ENCODE peak calls at places on chromosomes 4 and X, in four cellular contexts. A, Y, G and H are unnamed samples.

GRCh38 chr4:159946983-159947645 is 844.2 kb downstream of the RAPGEF2 start:
- DNase-seq in A (no peak), G (no peak), Y (no peak), H (no peak)

GRCh38 chr4:94889523-94889922 is 131.8 kb downstream of the BMPR1B start:
- DNase-seq in G (no peak), Y (no peak), A (no peak), H (no peak)

GRCh38 chr4:185958094-185958493 is 110.9 kb upstream of the TLR3 start:
- DNase-seq in Y (no peak), A (no peak), G (no peak), H (no peak)

GRCh38 chrX:48789366-48790220 is 3.2 kb downstream of the GATA1 start:
- DNase-seq in Y (no peak), G (no peak), A (no peak), H (no peak)

GRCh38 chr4:2843909-2844584 is 403 bp downstream of the ADD1 start:
- DNase-seq in G (peak; percentile 45), A (peak; percentile 58), Y (peak; percentile 51), H (peak; percentile 41)

GRCh38 chrX:16978193-16978984 is 31.9 kb downstream of the REPS2 start:
- DNase-seq in A (peak; percentile 27), G (no peak), Y (no peak), H (peak; percentile 28)

GRCh38 chr4:3766791-3767561 is 791 bp downstream of the ADRA2C start:
- DNase-seq in Y (no peak), G (peak; percentile 55), A (no peak), H (peak; percentile 81)

GRCh38 chrX:3518870-3519269 is 172.4 kb upstream of the MXRA5 start:
- DNase-seq in A (peak; percentile 13), Y (peak; percentile 35), G (peak; percentile 39), H (no peak)

GRCh38 chr4:37471971-37472370 is 214.2 kb downstream of the RELL1 start:
- DNase-seq in G (no peak), Y (no peak), A (no peak), H (no peak)

GRCh38 chrX:7144126-7144525 is 3.4 kb upstream of the STS start:
- DNase-seq in A (no peak), G (no peak), Y (no peak), H (no peak)

GRCh38 chrX:70139736-70140135 is 6.5 kb downstream of the IGBP1 start:
- DNase-seq in Y (no peak), G (no peak), A (no peak), H (no peak)

GRCh38 chr4:45172636-45173035 is 446.3 kb upstream of the GNPDA2 start:
- DNase-seq in A (no peak), Y (no peak), G (no peak), H (no peak)

GRCh38 chr4:25110653-25111329 is 49.5 kb downstream of the SEPSECS start:
- DNase-seq in Y (no peak), G (no peak), A (no peak), H (no peak)

GRCh38 chr4:24642941-24643628 is 58.7 kb upstream of the DHX15 start:
- DNase-seq in G (no peak), Y (no peak), A (no peak), H (no peak)

GRCh38 chr4:6672131-6672530 is 21.5 kb upstream of the S100P start:
- DNase-seq in A (no peak), G (no peak), Y (no peak), H (no peak)

GRCh38 chr4:103118171-103118570 is 18.5 kb upstream of the BDH2 start:
- DNase-seq in G (no peak), A (no peak), Y (no peak), H (no peak)

GRCh38 chrX:125202486-125203378 is 116.9 kb upstream of the TEX13C start:
- DNase-seq in G (no peak), Y (no peak), A (no peak), H (no peak)

GRCh38 chr4:96776922-96777510 is 937.1 kb downstream of the PDHA2 start:
- DNase-seq in A (no peak), Y (no peak), G (no peak), H (no peak)

GRCh38 chr4:7705602-7706001 is 234.1 kb downstream of the AFAP1 start:
- DNase-seq in A (no peak), G (no peak), Y (no peak), H (no peak)

GRCh38 chrX:68536884-68537283 is 38.0 kb downstream of the YIPF6 start:
- DNase-seq in G (no peak), A (no peak), Y (no peak), H (no peak)

GRCh38 chr4:33073811-33074210 is 2353.6 kb downstream of the PCDH7 start:
- DNase-seq in A (no peak), Y (no peak), G (no peak), H (no peak)

GRCh38 chr4:76630748-76631147 is 195.7 kb downstream of the SHROOM3 start:
- DNase-seq in Y (no peak), G (no peak), A (no peak), H (no peak)

GRCh38 chr4:139651282-139652194 is 14.1 kb upstream of the MGST2 start:
- DNase-seq in Y (peak; percentile 86), A (peak; percentile 94), G (peak; percentile 90), H (peak; percentile 54)

GRCh38 chr4:148216866-148217814 is 225.1 kb downstream of the NR3C2 start:
- DNase-seq in A (no peak), Y (no peak), G (no peak), H (no peak)

GRCh38 chrX:138885886-138886285 is 174.4 kb upstream of the FGF13 start:
- DNase-seq in G (no peak), Y (no peak), A (no peak), H (no peak)

GRCh38 chrX:81206471-81206870 is 4.6 kb downstream of the SH3BGRL start:
- DNase-seq in A (no peak), G (no peak), Y (no peak), H (no peak)

GRCh38 chr4:89166971-89167475 is 55.7 kb downstream of the TIGD2 start:
- DNase-seq in Y (no peak), A (no peak), G (no peak), H (no peak)

GRCh38 chrX:27078371-27078770 is 384.8 kb downstream of the PPP4R3C start:
- DNase-seq in G (no peak), Y (no peak), A (no peak), H (no peak)

GRCh38 chr4:2745981-2746806 is 9.9 kb downstream of the TNIP2 start:
- DNase-seq in Y (peak; percentile 62), G (no peak), A (no peak), H (no peak)

GRCh38 chr4:184818216-184818564 is 7.6 kb downstream of the ACSL1 start:
- DNase-seq in G (no peak), Y (no peak), A (no peak), H (no peak)

GRCh38 chr4:91288702-91289311 is 1015.0 kb upstream of the GRID2 start:
- DNase-seq in A (no peak), Y (no peak), G (no peak), H (peak; percentile 23)

GRCh38 chrX:153765138-153766079 is 1.4 kb downstream of the PLXNB3 start:
- DNase-seq in A (peak; percentile 25), G (peak; percentile 24), Y (no peak), H (peak; percentile 63)

GRCh38 chrX:153762636-153763173 is 1.3 kb upstream of the PLXNB3 start:
- DNase-seq in Y (no peak), A (no peak), G (no peak), H (no peak)

GRCh38 chrX:153764786-153765137 is 713 bp downstream of the PLXNB3 start:
- DNase-seq in G (peak; percentile 16), Y (no peak), A (peak; percentile 18), H (no peak)

GRCh38 chrX:153763298-153763932 is 634 bp upstream of the PLXNB3 start:
- DNase-seq in Y (no peak), G (peak; percentile 14), A (no peak), H (no peak)

GRCh38 chrX:153763989-153764755 is at the start of gene PLXNB3:
- DNase-seq in G (peak; percentile 70), A (peak; percentile 73), Y (peak; percentile 62), H (peak; percentile 70)
- H3K27ac ChIP-seq in G (peak within 1 kb of the TSS; percentile 77), A (no peak within 1 kb of the TSS), Y (peak within 1 kb of the TSS; percentile 39), H (no peak within 1 kb of the TSS)

DNA sequence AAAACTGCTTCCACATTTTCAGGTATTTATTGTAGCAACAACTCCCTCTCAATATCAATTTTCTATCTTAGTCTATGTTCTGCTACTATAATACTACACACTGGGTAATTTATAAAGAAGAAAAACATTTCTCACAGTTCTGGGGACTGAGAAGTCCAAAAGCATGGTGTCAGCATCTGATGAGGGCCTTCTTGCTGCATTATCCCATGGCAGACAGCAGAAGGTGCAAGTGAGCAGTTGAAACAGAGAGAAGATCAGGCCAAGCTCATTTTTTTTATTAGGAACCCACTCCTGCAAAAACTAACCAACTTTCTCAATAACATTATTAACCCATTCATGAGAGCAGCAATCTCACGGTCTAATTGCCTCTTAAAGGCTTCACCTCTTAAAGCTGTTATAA is 376.0 kb downstream of the RAB28 start:
- DNase-seq in A (no peak), G (no peak), Y (no peak), H (no peak)
- TF ChIP-seq CTCF in A (no peak), G (no peak), Y (no peak), H (no peak)

DNA sequence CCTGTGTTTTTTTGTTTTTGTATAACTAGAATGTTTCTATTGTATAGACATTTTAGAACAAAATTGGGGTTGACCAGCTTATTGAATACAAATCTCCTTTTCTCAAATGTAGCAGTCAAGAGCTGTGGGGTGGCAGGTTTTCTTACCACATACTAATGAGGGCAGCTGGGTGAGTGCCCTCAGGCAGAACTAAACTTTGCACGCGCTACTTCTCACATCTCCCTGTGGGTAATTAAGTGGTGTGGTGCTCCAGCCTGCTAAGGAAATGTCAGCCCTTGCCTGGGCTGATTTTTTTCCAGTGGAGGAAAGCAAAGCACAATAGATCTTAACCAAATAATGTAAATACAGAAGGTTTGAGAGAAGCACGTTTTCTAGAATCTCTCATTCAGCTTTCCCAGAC is 717.6 kb upstream of the TENM3 start:
- DNase-seq in Y (no peak), A (no peak), G (no peak), H (no peak)
- H3K4me3 ChIP-seq in Y (no peak overlapping the region), A (no peak overlapping the region), G (no peak overlapping the region), H (no peak overlapping the region)

GRCh38 chr4:108622022-108622421 is 1.6 kb downstream of the RPL34 start:
- DNase-seq in A (no peak), Y (no peak), G (no peak), H (no peak)

GRCh38 chr4:108620933-108621905 is 843 bp downstream of the RPL34 start:
- DNase-seq in G (no peak), A (no peak), Y (no peak), H (no peak)

GRCh38 chr4:108620101-108620932 is at the start of gene RPL34:
- DNase-seq in A (peak; percentile 97), G (peak; percentile 96), Y (peak; percentile 98), H (peak; percentile 87)

GRCh38 chr4:108622828-108623227 is 2.5 kb downstream of the RPL34 start:
- DNase-seq in Y (no peak), A (no peak), G (no peak), H (no peak)

DNA sequence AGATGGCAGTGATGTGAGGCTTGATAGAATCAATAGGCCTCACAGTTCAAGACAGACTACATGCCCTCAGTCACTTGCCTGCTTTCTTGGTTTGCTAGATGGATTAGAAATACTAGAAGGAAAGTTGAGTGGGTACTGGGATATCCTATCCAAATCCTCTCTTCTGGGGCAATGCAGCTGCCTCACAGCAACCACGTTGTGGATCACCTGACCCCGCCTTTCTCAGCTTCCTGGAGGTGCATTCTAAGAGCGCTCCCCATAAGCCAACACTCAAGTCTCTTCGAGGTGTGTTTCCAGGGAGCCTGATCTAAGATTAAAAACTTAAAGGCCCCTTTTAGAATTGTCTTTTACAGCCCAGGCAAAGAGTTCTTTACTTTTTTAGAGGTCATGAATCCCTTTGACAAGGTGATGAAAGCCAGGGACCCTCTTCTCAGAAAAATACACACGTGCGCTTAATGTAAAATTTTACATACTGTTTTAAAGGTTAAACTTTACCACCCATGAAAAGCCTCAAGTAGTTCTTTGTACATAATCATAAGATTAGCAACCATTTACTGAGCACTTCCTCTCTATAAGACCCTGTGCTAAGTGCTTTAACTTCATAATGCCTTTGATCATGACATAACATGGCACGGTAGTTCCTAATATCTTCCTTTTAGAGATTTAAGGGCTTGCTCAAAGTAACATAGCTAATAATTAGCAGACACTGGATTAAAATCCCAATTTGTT is 840 bp upstream of the RPL34 start:
- DNase-seq in A (no peak), Y (no peak), G (no peak), H (no peak)
- H3K27ac ChIP-seq in A (no peak overlapping the region), Y (peak overlapping the region; percentile 80), G (peak overlapping the region; percentile 66), H (peak overlapping the region; percentile 38)